ENCODE peak calls at places on chromosome 19, in six cellular contexts. One of them, this sample, is unnamed.

GRCh38 chr19:49430678-49431329 is 5.6 kb downstream of the GFY start:
- DNase-seq in nucleus accumbens: no peak
- DNase-seq in psoas muscle: no peak
- DNase-seq in astrocyte of the spinal cord: no peak
- DNase-seq in AG09309: no peak
- DNase-seq in esophagus muscularis mucosa: no peak
- DNase-seq in this sample: no peak

GRCh38 chr19:1765182-1765903 is 12.0 kb downstream of the ONECUT3 start:
- DNase-seq in nucleus accumbens: no peak
- DNase-seq in psoas muscle: no peak
- DNase-seq in astrocyte of the spinal cord: no peak
- DNase-seq in AG09309: no peak
- DNase-seq in esophagus muscularis mucosa: no peak
- DNase-seq in this sample: no peak

GRCh38 chr19:19055701-19056100 is 8.1 kb upstream of the SLC25A42 start:
- DNase-seq in nucleus accumbens: no peak
- DNase-seq in psoas muscle: no peak
- DNase-seq in astrocyte of the spinal cord: no peak
- DNase-seq in AG09309: no peak
- DNase-seq in esophagus muscularis mucosa: no peak
- DNase-seq in this sample: no peak

GRCh38 chr19:46975011-46975917 is 44.4 kb upstream of the NPAS1 start:
- DNase-seq in nucleus accumbens: no peak
- DNase-seq in psoas muscle: no peak
- DNase-seq in astrocyte of the spinal cord: no peak
- DNase-seq in AG09309: no peak
- DNase-seq in esophagus muscularis mucosa: no peak
- DNase-seq in this sample: no peak

GRCh38 chr19:3324405-3324856 is 42.0 kb upstream of the NFIC start:
- DNase-seq in nucleus accumbens: no peak
- DNase-seq in psoas muscle: peak
- DNase-seq in astrocyte of the spinal cord: no peak
- DNase-seq in AG09309: no peak
- DNase-seq in esophagus muscularis mucosa: no peak
- DNase-seq in this sample: no peak

GRCh38 chr19:38005224-38005614 is 98.2 kb downstream of the SIPA1L3 start:
- DNase-seq in nucleus accumbens: no peak
- DNase-seq in psoas muscle: no peak
- DNase-seq in astrocyte of the spinal cord: no peak
- DNase-seq in AG09309: no peak
- DNase-seq in esophagus muscularis mucosa: no peak
- DNase-seq in this sample: no peak

GRCh38 chr19:13154911-13155471 is 4.8 kb downstream of the IER2 start:
- DNase-seq in nucleus accumbens: no peak
- DNase-seq in psoas muscle: peak
- DNase-seq in astrocyte of the spinal cord: peak
- DNase-seq in AG09309: no peak
- DNase-seq in esophagus muscularis mucosa: peak
- DNase-seq in this sample: no peak

GRCh38 chr19:51107406-51108065 is 673 bp downstream of the CTU1 start:
- DNase-seq in nucleus accumbens: no peak
- DNase-seq in psoas muscle: peak
- DNase-seq in astrocyte of the spinal cord: no peak
- DNase-seq in AG09309: no peak
- DNase-seq in esophagus muscularis mucosa: no peak
- DNase-seq in this sample: no peak

GRCh38 chr19:15112385-15112784 is 5.2 kb downstream of the SYDE1 start:
- DNase-seq in nucleus accumbens: no peak
- DNase-seq in psoas muscle: no peak
- DNase-seq in astrocyte of the spinal cord: no peak
- DNase-seq in AG09309: no peak
- DNase-seq in esophagus muscularis mucosa: no peak
- DNase-seq in this sample: no peak

GRCh38 chr19:3193256-3194062 is 7.7 kb downstream of the NCLN start:
- DNase-seq in nucleus accumbens: no peak
- DNase-seq in psoas muscle: no peak
- DNase-seq in astrocyte of the spinal cord: no peak
- DNase-seq in AG09309: no peak
- DNase-seq in esophagus muscularis mucosa: no peak
- DNase-seq in this sample: no peak

This sample was measured in HFF-Myc.